ENCODE peak calls at places on chromosomes 11 and 22, in four cellular contexts. J is cardiac muscle cell, L is cardiac fibroblast, B is upper lobe of right lung. V is an unnamed sample.

GRCh38 chr22:26658671-26659478 is 1.5 kb downstream of the MIAT start:
- DNase-seq in J (no peak), L (peak; percentile 93), B (peak; percentile 63), V (peak; percentile 60)

GRCh38 chr22:47213571-47214230 is 451.3 kb downstream of the TBC1D22A start:
- DNase-seq in B (no peak), J (no peak), L (no peak), V (no peak)

GRCh38 chr22:26835929-26836528 is 178.6 kb downstream of the MIAT start:
- DNase-seq in J (peak; percentile 17), L (peak; percentile 69), B (no peak), V (peak; percentile 64)

GRCh38 chr11:72789493-72790131 is 4.2 kb downstream of the STARD10 start:
- DNase-seq in L (peak; percentile 42), J (peak; percentile 46), B (no peak), V (no peak)

GRCh38 chr11:70153133-70153727 is 49.9 kb upstream of the FADD start:
- DNase-seq in B (no peak), L (no peak), J (no peak), V (no peak)

GRCh38 chr11:45803981-45804805 is 756 bp upstream of the SLC35C1 start:
- DNase-seq in B (peak; percentile 94), L (peak; percentile 47), J (peak; percentile 73), V (peak; percentile 74)

GRCh38 chr11:20102393-20102792 is 57.9 kb downstream of the DBX1 start:
- DNase-seq in L (no peak), J (no peak), B (no peak), V (no peak)

GRCh38 chr11:122981388-122982264 is at the start of gene BSX:
- DNase-seq in J (peak; percentile 92), L (peak; percentile 40), B (peak; percentile 78), V (peak; percentile 95)

GRCh38 chr22:36475341-36475740 is 6.1 kb downstream of the TXN2 start:
- DNase-seq in J (no peak), L (no peak), B (no peak), V (no peak)

GRCh38 chr22:29987143-29987542 is 93.1 kb upstream of the HORMAD2 start:
- DNase-seq in J (peak; percentile 18), B (no peak), L (no peak), V (no peak)

GRCh38 chr11:65530157-65530496 is 5.2 kb downstream of the SCYL1 start:
- DNase-seq in L (no peak), J (no peak), B (no peak), V (no peak)

GRCh38 chr22:26287382-26288228 is 118.3 kb downstream of the SEZ6L start:
- DNase-seq in J (no peak), B (no peak), L (no peak), V (no peak)

GRCh38 chr22:41234815-41235687 is 5.7 kb downstream of the CHADL start:
- DNase-seq in L (no peak), J (no peak), B (no peak), V (no peak)

GRCh38 chr11:9073826-9074225 is 17.6 kb downstream of the SCUBE2 start:
- DNase-seq in L (no peak), J (no peak), B (no peak), V (no peak)

GRCh38 chr22:24516301-24516737 is 21.2 kb downstream of the UPB1 start:
- DNase-seq in L (peak; percentile 93), J (no peak), B (no peak), V (no peak)

GRCh38 chr11:64227405-64227956 is 1.4 kb downstream of the NUDT22 start:
- DNase-seq in B (no peak), L (no peak), J (no peak), V (no peak)

GRCh38 chr22:32396255-32396654 is 15.8 kb downstream of the RTCB start:
- DNase-seq in J (no peak), B (no peak), L (no peak), V (no peak)

GRCh38 chr11:2562181-2562581 is 117.4 kb downstream of the KCNQ1 start:
- DNase-seq in B (peak; percentile 62), L (no peak), J (no peak), V (no peak)

GRCh38 chr11:33605703-33606102 is 94.9 kb downstream of the C11orf91 start:
- DNase-seq in L (no peak), J (no peak), B (no peak), V (no peak)

GRCh38 chr11:121095561-121095960 is 5.5 kb upstream of the TECTA start:
- DNase-seq in J (no peak), L (no peak), B (no peak), V (no peak)

GRCh38 chr11:64796047-64796756 is 6.8 kb downstream of the MAP4K2 start:
- DNase-seq in J (no peak), B (peak; percentile 59), L (no peak), V (no peak)

GRCh38 chr11:63912678-63913077 is 4.3 kb downstream of the RCOR2 start:
- DNase-seq in J (no peak), B (no peak), L (no peak), V (no peak)

GRCh38 chr22:41862530-41863266 is 29.8 kb downstream of the SREBF2 start:
- DNase-seq in L (no peak), B (no peak), J (peak; percentile 21), V (peak; percentile 7)

GRCh38 chr22:45006873-45007246 is 2.9 kb downstream of the PHF21B start:
- DNase-seq in J (peak; percentile 89), B (no peak), L (no peak), V (no peak)

GRCh38 chr11:117313103-117313502 is 3.0 kb downstream of the BACE1 start:
- DNase-seq in L (no peak), J (no peak), B (no peak), V (no peak)

GRCh38 chr11:121337740-121338272 is 45.2 kb downstream of the SC5D start:
- DNase-seq in J (no peak), L (no peak), B (no peak), V (no peak)

GRCh38 chr11:118619444-118620205 is 12.2 kb downstream of the PHLDB1 start:
- DNase-seq in J (no peak), L (peak; percentile 98), B (peak; percentile 13), V (no peak)

GRCh38 chr11:68312117-68312779 is at the start of gene LRP5:
- DNase-seq in L (no peak), J (peak; percentile 71), B (peak; percentile 71), V (peak; percentile 70)

GRCh38 chr11:67583319-67584204 is at the start of gene GSTP1:
- DNase-seq in J (peak; percentile 98), L (peak; percentile 90), B (peak; percentile 96), V (peak; percentile 93)

GRCh38 chr11:72048718-72049460 is 31.5 kb downstream of the NUMA1 start:
- DNase-seq in J (no peak), B (no peak), L (no peak), V (no peak)

GRCh38 chr22:44659140-44659539 is 42.9 kb upstream of the PRR5 start:
- DNase-seq in J (no peak), L (no peak), B (no peak), V (no peak)

GRCh38 chr11:119794756-119795155 is 65.8 kb upstream of the NECTIN1 start:
- DNase-seq in L (no peak), J (no peak), B (peak; percentile 55), V (no peak)

GRCh38 chr11:62267050-62267449 is 2.9 kb upstream of the SCGB2A2 start:
- DNase-seq in J (no peak), L (no peak), B (no peak), V (no peak)

GRCh38 chr11:62267576-62267975 is 2.4 kb upstream of the SCGB2A2 start:
- DNase-seq in B (no peak), L (peak; percentile 50), J (no peak), V (no peak)

GRCh38 chr11:62273284-62273683 is 3.3 kb downstream of the SCGB2A2 start:
- DNase-seq in J (no peak), L (no peak), B (no peak), V (no peak)

GRCh38 chr11:62266558-62266957 is 3.4 kb upstream of the SCGB2A2 start:
- DNase-seq in B (no peak), J (no peak), L (peak; percentile 80), V (no peak)

GRCh38 chr11:62269654-62270278 is at the start of gene SCGB2A2:
- DNase-seq in L (peak; percentile 16), J (no peak), B (no peak), V (no peak)
- TF ChIP-seq CTCF in L (peak; percentile 46), J (peak; percentile 6), B (no peak), V (no peak)

GRCh38 chr11:82906236-82906635 is 4.7 kb downstream of the DDIAS start:
- DNase-seq in L (peak; percentile 56), J (peak; percentile 59), B (no peak), V (no peak)
- TF ChIP-seq CTCF in L (peak; percentile 31), J (peak; percentile 45), B (peak; percentile 72), V (peak; percentile 72)

GRCh38 chr22:38611559-38611958 is 41.6 kb upstream of the DMC1 start:
- DNase-seq in L (no peak), J (no peak), B (no peak), V (no peak)

GRCh38 chr22:38614331-38615122 is 41.7 kb downstream of the FAM227A start:
- DNase-seq in L (peak; percentile 24), J (no peak), B (no peak), V (no peak)

GRCh38 chr22:38612217-38613006 is 42.4 kb upstream of the DMC1 start:
- DNase-seq in L (no peak), B (no peak), J (no peak), V (no peak)

GRCh38 chr22:38610234-38610633 is 40.3 kb upstream of the DMC1 start:
- DNase-seq in L (no peak), J (no peak), B (no peak), V (no peak)

GRCh38 chr22:38613588-38613987 is 42.6 kb downstream of the FAM227A start:
- DNase-seq in L (no peak), J (no peak), B (no peak), V (no peak)
- TF ChIP-seq CTCF in L (no peak), J (no peak), B (no peak), V (no peak)

GRCh38 chr11:57615308-57615707 is 17.8 kb downstream of the SERPING1 start:
- DNase-seq in B (no peak), L (no peak), J (no peak), V (no peak)

GRCh38 chr11:57616595-57616994 is 19.1 kb downstream of the SERPING1 start:
- DNase-seq in J (no peak), L (no peak), B (no peak), V (no peak)

GRCh38 chr11:57618438-57618837 is 21.0 kb downstream of the SERPING1 start:
- DNase-seq in L (no peak), J (no peak), B (no peak), V (no peak)

GRCh38 chr11:57622263-57622662 is 24.8 kb downstream of the SERPING1 start:
- DNase-seq in J (no peak), L (no peak), B (no peak), V (peak; percentile 29)

DNA sequence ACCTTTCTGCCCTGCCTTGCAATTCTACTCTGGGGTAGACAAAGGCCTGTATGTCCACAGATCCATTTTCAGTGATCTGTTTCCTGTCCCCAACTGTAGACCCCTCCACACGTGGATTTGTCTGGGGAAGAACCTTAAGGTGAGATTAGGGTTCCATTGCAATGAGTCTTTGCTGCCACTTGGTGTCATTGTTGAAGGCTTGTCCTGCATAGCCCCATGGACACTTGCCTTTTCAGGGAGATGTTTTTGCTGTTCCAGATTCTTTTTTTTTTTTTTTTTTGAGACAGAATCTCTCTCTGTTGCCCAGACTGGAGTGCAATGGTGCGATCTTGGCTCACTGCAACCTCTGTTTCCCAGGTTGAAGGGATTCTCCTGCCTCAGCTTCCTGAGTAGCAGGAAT is 21.8 kb downstream of the SERPING1 start:
- DNase-seq in B (no peak), J (no peak), L (no peak), V (no peak)
- TF ChIP-seq CTCF in B (no peak), J (peak; percentile 17), L (peak; percentile 28), V (no peak)

V was measured in nephron progenitor cell.